ENCODE peak calls at places on chromosomes 4 and X, in seven cellular contexts. L is fibroblast of pulmonary artery; I is CD8-positive, alpha-beta T cell; B is AG09309; E is right atrium auricular region; W is upper lobe of right lung; O is MM.1S. F is an unnamed sample.

GRCh38 chrX:96770315-96770714 is 85.7 kb downstream of the DIAPH2 start:
- DNase-seq in L (peak), I (no peak), B (no peak), E (no peak), W (no peak), O (peak), F (peak)

GRCh38 chr4:127256500-127256899 is 376.3 kb upstream of the INTU start:
- DNase-seq in L (no peak), I (no peak), B (no peak), E (no peak), W (no peak), O (no peak), F (no peak)

GRCh38 chr4:88102029-88102428 is 56.4 kb downstream of the ABCG2 start:
- DNase-seq in L (no peak), I (no peak), B (no peak), E (no peak), W (no peak), O (no peak), F (no peak)

GRCh38 chr4:5638316-5638715 is 70.0 kb downstream of the EVC2 start:
- DNase-seq in L (peak), I (no peak), B (peak), E (no peak), W (no peak), O (no peak), F (peak)

GRCh38 chr4:121072836-121073362 is 564 bp upstream of the NDNF start:
- DNase-seq in L (no peak), I (no peak), B (no peak), E (no peak), W (peak), O (peak), F (no peak)

GRCh38 chr4:100493756-100494155 is 24.1 kb downstream of the EMCN start:
- DNase-seq in L (no peak), I (no peak), B (no peak), E (no peak), W (no peak), O (no peak), F (peak)

GRCh38 chr4:48341776-48342558 is 638 bp downstream of the SLAIN2 start:
- DNase-seq in L (peak), I (no peak), B (no peak), E (peak), W (peak), O (peak), F (no peak)

GRCh38 chrX:22699591-22700091 is 300.1 kb upstream of the DDX53 start:
- DNase-seq in L (peak), I (no peak), B (no peak), E (no peak), W (no peak), O (no peak), F (peak)

GRCh38 chr4:57131849-57132745 is 21.9 kb upstream of the IGFBP7 start:
- DNase-seq in L (peak), I (no peak), B (no peak), E (no peak), W (no peak), O (no peak), F (no peak)

GRCh38 chr4:55824865-55825264 is 5.3 kb downstream of the EXOC1L start:
- DNase-seq in L (no peak), I (no peak), B (no peak), E (no peak), W (no peak), O (no peak), F (no peak)

GRCh38 chr4:41975341-41975740 is 6.2 kb upstream of the DCAF4L1 start:
- DNase-seq in L (no peak), I (no peak), B (no peak), E (no peak), W (no peak), O (no peak), F (no peak)

GRCh38 chrX:47321386-47321785 is 49.0 kb upstream of the ZNF157 start:
- DNase-seq in L (peak), I (no peak), B (no peak), E (peak), W (peak), O (no peak), F (peak)

GRCh38 chrX:16678689-16679088 is 28.7 kb downstream of the S100G start:
- DNase-seq in L (peak), I (no peak), B (no peak), E (no peak), W (no peak), O (no peak), F (no peak)

GRCh38 chr4:1205641-1206298 is 33.4 kb upstream of the SPON2 start:
- DNase-seq in L (no peak), I (no peak), B (no peak), E (no peak), W (peak), O (no peak), F (no peak)

GRCh38 chrX:34612036-34612435 is 45.0 kb downstream of the TMEM47 start:
- DNase-seq in L (peak), I (no peak), B (no peak), E (no peak), W (no peak), O (no peak), F (no peak)

DNA sequence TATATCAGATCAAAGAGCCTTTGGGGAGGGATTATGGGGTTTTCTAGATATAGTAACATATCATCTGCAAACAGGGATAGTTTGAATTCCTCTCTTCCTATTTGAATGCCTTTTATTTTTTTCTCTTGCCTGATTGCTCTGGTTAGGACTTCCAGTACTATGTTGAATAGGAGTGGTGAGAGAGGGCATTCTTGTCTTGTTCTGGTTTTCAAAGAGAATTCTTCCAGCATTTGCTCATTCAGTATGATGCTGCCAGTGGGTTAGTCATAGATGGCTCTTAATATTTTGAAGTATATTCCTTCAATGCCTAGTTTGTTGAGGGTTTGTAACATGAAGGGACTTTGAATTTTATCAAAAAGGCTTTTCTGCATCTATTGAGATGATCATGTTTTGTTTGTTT is 25.6 kb upstream of the ABCB7 start:
- DNase-seq in L (peak), I (no peak), B (no peak), E (no peak), W (no peak), O (no peak), F (no peak)
- H3K4me3 ChIP-seq in L (no peak), I (no peak), B (no peak), E (no peak), W (no peak), O (no peak), F (no peak)

GRCh38 chr4:153075256-153075630 is 129.0 kb upstream of the TRIM2 start:
- DNase-seq in L (no peak), I (no peak), B (no peak), E (no peak), W (no peak), O (no peak), F (no peak)

GRCh38 chr4:153074501-153075255 is 129.6 kb upstream of the TRIM2 start:
- DNase-seq in L (no peak), I (no peak), B (no peak), E (no peak), W (no peak), O (no peak), F (no peak)

GRCh38 chr4:153072661-153073060 is 131.6 kb upstream of the TRIM2 start:
- DNase-seq in L (no peak), I (no peak), B (no peak), E (no peak), W (no peak), O (no peak), F (no peak)

GRCh38 chr4:153076861-153077260 is 127.4 kb upstream of the TRIM2 start:
- DNase-seq in L (no peak), I (no peak), B (no peak), E (no peak), W (no peak), O (no peak), F (no peak)

GRCh38 chr4:153075836-153076235 is 128.4 kb upstream of the TRIM2 start:
- DNase-seq in L (no peak), I (no peak), B (no peak), E (no peak), W (no peak), O (no peak), F (no peak)
- H3K4me3 ChIP-seq in L (no peak), I (no peak), B (no peak), E (no peak), W (no peak), O (no peak), F (no peak)

GRCh38 chrX:102659790-102660757 is 8.8 kb downstream of the GPRASP1 start:
- DNase-seq in L (peak), I (peak), B (no peak), E (peak), W (peak), O (peak), F (peak)
- H3K4me3 ChIP-seq in L (peak), I (peak), B (peak), E (peak), W (peak), O (peak), F (peak)

GRCh38 chr4:30718889-30719252 is 1.3 kb upstream of the PCDH7 start:
- DNase-seq in L (peak), I (no peak), B (no peak), E (no peak), W (no peak), O (no peak), F (no peak)
- H3K4me3 ChIP-seq in L (peak), I (no peak), B (peak), E (peak), W (peak), O (peak), F (peak)

GRCh38 chr4:112514449-112515277 is 1.3 kb downstream of the NEUROG2 start:
- DNase-seq in L (no peak), I (no peak), B (no peak), E (no peak), W (no peak), O (peak), F (no peak)

GRCh38 chr4:112516076-112516385 is at the start of gene NEUROG2:
- DNase-seq in L (no peak), I (no peak), B (no peak), E (no peak), W (no peak), O (no peak), F (no peak)

GRCh38 chr4:112516401-112517066 is 554 bp upstream of the NEUROG2 start:
- DNase-seq in L (no peak), I (no peak), B (no peak), E (no peak), W (no peak), O (peak), F (peak)

GRCh38 chr4:112515278-112516075 is 503 bp downstream of the NEUROG2 start:
- DNase-seq in L (peak), I (no peak), B (no peak), E (no peak), W (peak), O (peak), F (no peak)

DNA sequence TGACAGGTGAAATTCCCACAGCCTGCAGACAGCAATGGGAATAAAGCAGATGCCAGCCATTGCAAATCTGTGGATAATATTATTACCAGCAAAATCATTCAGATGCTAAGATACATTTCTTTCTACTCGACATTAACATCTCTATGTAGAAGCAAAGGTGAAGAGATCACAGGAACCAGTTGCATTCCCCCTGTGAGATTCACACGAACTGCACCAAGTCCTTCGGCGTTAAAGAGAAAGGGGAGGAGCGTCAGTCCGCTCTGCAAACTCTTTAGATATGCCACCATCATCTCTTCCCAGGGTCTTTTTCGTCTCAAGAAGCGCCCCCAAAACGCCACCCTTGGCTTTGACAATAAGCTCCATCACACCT is 1.9 kb downstream of the NEUROG2 start:
- DNase-seq in L (no peak), I (no peak), B (no peak), E (no peak), W (no peak), O (peak), F (no peak)
- H3K4me3 ChIP-seq in L (no peak), I (no peak), B (no peak), E (no peak), W (no peak), O (peak), F (no peak)

DNA sequence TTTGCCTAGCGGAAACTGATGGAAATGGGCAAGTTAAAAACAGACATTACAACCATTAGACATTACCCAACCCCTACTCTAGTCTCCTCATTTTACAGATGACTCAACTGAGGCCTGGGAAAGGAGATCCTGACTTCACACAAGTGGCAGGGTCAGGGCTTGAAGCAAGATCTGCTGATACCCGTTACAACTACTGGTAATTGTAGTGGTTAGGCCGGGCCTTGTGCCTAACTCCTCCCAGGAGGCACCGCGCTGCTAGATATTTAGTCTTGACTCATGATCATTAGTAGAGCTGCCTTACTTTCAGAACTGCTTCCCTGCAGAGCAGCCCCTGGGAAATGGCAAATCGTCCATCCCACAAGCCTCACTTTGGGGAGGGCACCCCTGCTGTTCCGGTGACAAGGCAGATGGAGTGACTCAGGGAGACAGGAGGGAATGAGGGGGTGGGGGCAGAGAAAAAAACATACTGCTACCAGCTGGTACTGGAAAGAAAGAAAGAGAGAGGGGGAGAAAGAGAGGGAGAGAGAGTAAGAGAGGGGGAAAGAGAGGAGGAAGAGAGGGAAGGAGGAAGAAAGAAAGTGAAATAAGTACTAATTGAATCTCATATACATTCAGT is 12.2 kb downstream of the ARHGEF6 start:
- DNase-seq in L (peak), I (no peak), B (peak), E (no peak), W (no peak), O (no peak), F (peak)
- H3K4me3 ChIP-seq in L (no peak), I (peak), B (no peak), E (no peak), W (no peak), O (no peak), F (no peak)

DNA sequence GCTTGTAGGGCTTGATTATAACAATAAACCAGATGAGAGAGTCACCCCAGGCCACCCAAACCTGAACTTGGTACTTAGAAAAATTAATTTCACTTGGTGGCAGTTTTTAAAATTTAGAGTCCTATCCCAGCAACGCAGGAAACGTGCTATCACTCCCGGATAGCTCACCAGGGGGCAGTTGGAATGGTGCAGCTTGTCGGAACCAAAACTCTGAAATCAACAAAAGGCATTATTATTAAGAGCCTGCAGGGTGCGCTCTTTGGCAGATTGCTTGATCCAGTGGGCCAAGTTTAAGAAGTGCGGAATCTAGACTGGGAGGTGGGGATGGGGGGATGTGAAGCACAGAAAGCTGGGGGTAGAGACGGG is 2.4 kb downstream of the FRAS1 start:
- DNase-seq in L (peak), I (no peak), B (no peak), E (peak), W (no peak), O (peak), F (peak)
- H3K4me3 ChIP-seq in L (peak), I (no peak), B (no peak), E (peak), W (peak), O (peak), F (peak)

DNA sequence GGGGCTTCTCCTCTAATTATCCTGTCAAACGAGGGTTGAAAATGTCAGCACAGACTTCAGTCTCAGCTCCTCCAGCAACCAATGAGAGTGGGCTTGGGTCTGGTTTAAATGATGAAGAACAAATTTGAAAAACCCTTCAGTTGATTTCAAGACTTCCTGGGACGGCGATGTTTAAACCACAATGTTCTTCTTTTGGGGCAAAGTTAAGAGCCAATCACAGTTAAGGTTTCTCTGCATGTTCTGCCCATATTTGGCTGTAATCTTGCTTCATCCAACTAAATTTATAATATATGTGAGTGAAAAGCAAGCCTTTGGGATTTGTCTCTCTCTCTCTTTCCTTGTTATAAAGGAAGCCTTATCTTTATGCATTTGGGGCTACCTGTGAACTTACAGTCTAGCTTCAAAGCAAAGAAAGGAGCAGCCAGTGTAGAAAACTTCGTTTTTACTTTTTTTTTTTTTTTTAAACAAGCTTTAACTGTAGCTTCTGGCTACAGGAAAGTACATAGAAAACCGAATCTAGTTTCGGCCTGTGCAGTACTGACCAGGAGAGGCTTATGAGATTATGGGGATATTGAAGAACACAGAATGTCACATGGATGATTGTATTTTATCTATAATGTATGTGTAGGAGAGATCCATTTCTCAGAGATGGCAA is 46.8 kb upstream of the FAM9C start:
- DNase-seq in L (peak), I (no peak), B (no peak), E (no peak), W (no peak), O (no peak), F (no peak)
- H3K4me3 ChIP-seq in L (no peak), I (peak), B (no peak), E (no peak), W (peak), O (no peak), F (no peak)

GRCh38 chr4:3500634-3501101 is 31.6 kb downstream of the LRPAP1 start:
- DNase-seq in L (no peak), I (no peak), B (no peak), E (no peak), W (no peak), O (no peak), F (no peak)

GRCh38 chr4:3500111-3500510 is 32.1 kb downstream of the LRPAP1 start:
- DNase-seq in L (no peak), I (no peak), B (no peak), E (no peak), W (no peak), O (no peak), F (no peak)

GRCh38 chr4:3499710-3500109 is 32.5 kb downstream of the LRPAP1 start:
- DNase-seq in L (no peak), I (no peak), B (no peak), E (no peak), W (no peak), O (no peak), F (no peak)

GRCh38 chr4:3501825-3502425 is 30.3 kb downstream of the LRPAP1 start:
- DNase-seq in L (no peak), I (no peak), B (no peak), E (no peak), W (no peak), O (no peak), F (no peak)

DNA sequence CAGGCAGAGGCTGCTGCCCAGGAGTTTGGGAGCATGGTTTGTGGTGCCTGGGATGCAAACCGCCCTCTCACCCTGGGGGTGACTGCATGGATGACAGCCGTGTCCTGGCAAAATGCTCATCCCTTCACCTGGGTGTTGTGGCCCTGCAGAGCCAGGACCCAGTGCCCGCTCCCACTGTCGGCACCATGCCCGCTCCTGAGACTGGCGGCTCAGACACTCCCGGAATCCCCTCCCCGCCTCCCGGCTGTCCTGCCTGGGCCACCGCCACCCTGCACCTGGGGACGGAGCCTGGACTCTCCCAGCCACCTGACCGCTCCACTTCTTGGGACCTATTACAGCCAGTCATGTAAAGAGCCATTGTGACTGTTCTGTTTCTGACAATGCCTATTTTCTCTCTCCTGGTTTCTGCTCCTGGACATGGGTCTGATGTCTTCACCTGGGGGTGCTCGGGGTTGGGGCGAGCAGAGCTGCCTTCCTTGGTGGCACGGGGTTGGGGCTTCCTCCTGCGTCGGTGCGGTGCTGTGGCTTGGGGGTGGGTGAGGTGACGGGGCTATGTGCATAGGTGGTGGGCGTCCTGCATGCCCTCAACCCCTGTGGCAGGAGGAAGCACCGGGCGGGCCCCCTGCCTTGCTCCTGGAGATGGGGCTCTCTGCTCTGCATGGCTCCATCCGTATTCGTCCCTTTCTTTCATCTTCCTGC is 30.9 kb downstream of the LRPAP1 start:
- DNase-seq in L (no peak), I (no peak), B (no peak), E (no peak), W (no peak), O (no peak), F (no peak)
- H3K4me3 ChIP-seq in L (no peak), I (no peak), B (no peak), E (no peak), W (no peak), O (no peak), F (no peak)